ENCODE peak calls at places on chromosomes 6 and 20, in ten cellular contexts. R, A, J, U, D, L, E, M, P and Y are unnamed samples.

GRCh38 chr20:676315-676937 is 824 bp upstream of the SCRT2 start:
- DNase-seq in R (no peak), A (no peak), J (no peak), U (no peak), D (no peak), L (no peak), E (no peak), M (no peak), P (no peak), Y (no peak)

GRCh38 chr6:79167931-79168694 is 66.4 kb downstream of the HMGN3 start:
- DNase-seq in R (peak; percentile 56), A (no peak), J (no peak), U (no peak), D (no peak), L (peak; percentile 25), E (peak; percentile 20), M (no peak), P (no peak), Y (no peak)

GRCh38 chr20:62009869-62010445 is 55.7 kb downstream of the TAF4 start:
- DNase-seq in R (no peak), A (no peak), J (no peak), U (no peak), D (peak; percentile 18), L (no peak), E (no peak), M (no peak), P (no peak), Y (no peak)

GRCh38 chr6:149324428-149324827 is 6.9 kb downstream of the TAB2 start:
- DNase-seq in R (no peak), A (no peak), J (no peak), U (no peak), D (no peak), L (no peak), E (no peak), M (no peak), P (no peak), Y (no peak)

GRCh38 chr6:119602215-119603178 is 252.9 kb upstream of the MAN1A1 start:
- DNase-seq in R (peak; percentile 56), A (no peak), J (no peak), U (no peak), D (no peak), L (no peak), E (no peak), M (peak; percentile 32), P (no peak), Y (no peak)

GRCh38 chr6:157982297-157982579 is 575 bp downstream of the SYNJ2 start:
- DNase-seq in R (no peak), A (no peak), J (peak; percentile 44), U (peak; percentile 30), D (peak; percentile 74), L (no peak), E (no peak), M (peak; percentile 53), P (no peak), Y (no peak)

GRCh38 chr20:1720226-1720625 is 62.6 kb upstream of the SIRPG start:
- DNase-seq in R (no peak), A (no peak), J (no peak), U (no peak), D (no peak), L (no peak), E (no peak), M (no peak), P (no peak), Y (no peak)

GRCh38 chr6:63567966-63568365 is 4.3 kb upstream of the LOC128125822 start:
- DNase-seq in R (no peak), A (no peak), J (no peak), U (no peak), D (no peak), L (no peak), E (no peak), M (no peak), P (no peak), Y (no peak)

GRCh38 chr6:108621117-108621516 is 60.4 kb downstream of the FOXO3 start:
- DNase-seq in R (peak; percentile 81), A (no peak), J (peak; percentile 76), U (no peak), D (no peak), L (peak; percentile 92), E (peak; percentile 88), M (peak; percentile 28), P (no peak), Y (peak; percentile 8)